ENCODE peak calls at places on chromosomes 2 and 18, in seven cellular contexts. H is NCI-H460; D is activated CD8-positive, alpha-beta memory T cell treated with anti-CD3 and anti-CD28 coated beads, Interleukin-2, amount 50 U/mL, for 48 hours; S is SK-MEL-5; O is HTR-8/SVneo; W is breast epithelium; K is fibroblast of the aortic adventitia. Q is an unnamed sample.

GRCh38 chr2:207258191-207258991 is 92.6 kb upstream of the KLF7 start:
- DNase-seq in D (no peak), O (peak), K (peak), S (no peak), W (peak), H (peak), Q (peak)

GRCh38 chr18:6482198-6482977 is 67.7 kb upstream of the L3MBTL4 start:
- DNase-seq in W (peak), O (peak), H (peak), D (peak), S (peak), K (peak), Q (peak)

GRCh38 chr2:26313446-26313845 is 32.5 kb upstream of the SELENOI start:
- DNase-seq in S (no peak), O (no peak), H (no peak), K (no peak), W (no peak), D (no peak), Q (no peak)

GRCh38 chr2:19649785-19650380 is 251.9 kb downstream of the TTC32 start:
- DNase-seq in W (peak), O (peak), S (no peak), H (no peak), K (peak), D (no peak), Q (no peak)

GRCh38 chr2:45131587-45131986 is 122.3 kb upstream of the SIX2 start:
- DNase-seq in K (no peak), W (no peak), S (no peak), O (no peak), H (no peak), D (no peak), Q (no peak)

GRCh38 chr2:72118386-72118785 is 29.3 kb downstream of the CYP26B1 start:
- DNase-seq in D (no peak), K (no peak), O (no peak), S (no peak), W (no peak), H (no peak), Q (peak)

GRCh38 chr18:69725855-69726508 is 221.7 kb downstream of the CD226 start:
- DNase-seq in H (no peak), O (no peak), D (no peak), S (no peak), K (peak), W (no peak), Q (no peak)

GRCh38 chr18:48662021-48662661 is 123.3 kb downstream of the CTIF start:
- DNase-seq in K (peak), S (no peak), W (no peak), H (no peak), D (no peak), O (peak), Q (no peak)

GRCh38 chr2:55590810-55591440 is 26.5 kb downstream of the PPP4R3B start:
- DNase-seq in K (peak), H (peak), S (peak), D (no peak), O (peak), W (no peak), Q (no peak)

GRCh38 chr2:73004466-73004865 is 67.0 kb downstream of the SFXN5 start:
- DNase-seq in S (no peak), D (no peak), K (no peak), W (peak), O (no peak), H (no peak), Q (no peak)

GRCh38 chr2:207632575-207633492 is 7.6 kb upstream of the METTL21A start:
- DNase-seq in O (peak), D (no peak), W (no peak), K (peak), S (peak), H (peak), Q (no peak)

GRCh38 chr2:145015561-145015960 is 495.6 kb upstream of the ZEB2 start:
- DNase-seq in O (no peak), K (peak), D (no peak), S (no peak), H (no peak), W (no peak), Q (no peak)

GRCh38 chr2:28201711-28202180 is 190.9 kb upstream of the FOSL2 start:
- DNase-seq in H (no peak), S (no peak), D (no peak), O (no peak), K (no peak), W (no peak), Q (no peak)

GRCh38 chr18:33669589-33669988 is 91.6 kb downstream of the ASXL3 start:
- DNase-seq in O (no peak), D (no peak), K (no peak), H (no peak), W (no peak), S (no peak), Q (no peak)

GRCh38 chr2:50591642-50592041 is 440.3 kb downstream of the NRXN1 start:
- DNase-seq in H (no peak), O (no peak), D (no peak), W (peak), S (no peak), K (peak), Q (no peak)

GRCh38 chr18:9869713-9870430 is 15.9 kb upstream of the TXNDC2 start:
- DNase-seq in D (no peak), O (peak), S (peak), W (no peak), H (peak), K (peak), Q (no peak)

GRCh38 chr18:39453356-39453755 is 1887.8 kb upstream of the CELF4 start:
- DNase-seq in H (no peak), D (no peak), O (no peak), K (no peak), S (no peak), W (no peak), Q (no peak)

GRCh38 chr2:120539937-120540718 is 194.2 kb downstream of the INHBB start:
- DNase-seq in O (peak), K (peak), W (peak), H (peak), D (no peak), S (peak), Q (no peak)

GRCh38 chr2:239192975-239193374 is 207.8 kb downstream of the HDAC4 start:
- DNase-seq in S (no peak), H (no peak), D (peak), K (no peak), W (no peak), O (no peak), Q (no peak)

GRCh38 chr2:33426666-33427231 is 49.7 kb upstream of the RASGRP3 start:
- DNase-seq in K (peak), H (no peak), W (no peak), D (no peak), S (peak), O (peak), Q (no peak)

GRCh38 chr18:4126939-4127338 is 328.2 kb downstream of the DLGAP1 start:
- DNase-seq in H (no peak), D (no peak), S (no peak), O (no peak), K (no peak), W (no peak), Q (no peak)

GRCh38 chr2:231708773-231709635 is 679 bp downstream of the PTMA start:
- DNase-seq in S (no peak), O (no peak), H (no peak), D (peak), K (peak), W (peak), Q (no peak)

GRCh38 chr18:76431437-76432273 is 63.4 kb downstream of the ZNF516 start:
- DNase-seq in K (no peak), H (no peak), D (no peak), W (no peak), O (no peak), S (no peak), Q (no peak)

GRCh38 chr2:109377976-109378375 is 235.8 kb downstream of the SEPTIN10 start:
- DNase-seq in W (no peak), S (no peak), O (no peak), H (no peak), K (no peak), D (peak), Q (no peak)

GRCh38 chr2:122451040-122451439 is 695.6 kb downstream of the TSN start:
- DNase-seq in W (no peak), K (peak), S (peak), D (no peak), H (no peak), O (no peak), Q (no peak)

GRCh38 chr2:148530350-148530749 is 114.2 kb upstream of the EPC2 start:
- DNase-seq in D (no peak), H (no peak), O (no peak), W (no peak), S (no peak), K (no peak), Q (no peak)

GRCh38 chr2:204897561-204897960 is 352.3 kb downstream of the PARD3B start:
- DNase-seq in S (no peak), H (no peak), D (no peak), O (no peak), K (no peak), W (no peak), Q (no peak)

GRCh38 chr2:60536716-60537115 is 16.7 kb downstream of the BCL11A start:
- DNase-seq in O (no peak), D (no peak), H (no peak), K (no peak), W (no peak), S (no peak), Q (no peak)